ENCODE peak calls at places on chromosomes 5 and 9, in seven cellular contexts. K is adrenal gland, Z is heart right ventricle, P is cardiac muscle cell, O is HCT116, Q is H9, R is tibial artery. V is an unnamed sample.

GRCh38 chr9:91428927-91429351 is 5.3 kb upstream of the NFIL3 start:
- DNase-seq in P (peak; percentile 92), Z (no peak), R (no peak), O (no peak), K (no peak), Q (no peak), V (no peak)

GRCh38 chr9:89274838-89275237 is 36.2 kb upstream of the CKS2 start:
- DNase-seq in Z (no peak), Q (no peak), O (no peak), R (no peak), K (no peak), P (peak; percentile 89), V (no peak)

GRCh38 chr9:15142903-15143534 is 164.0 kb downstream of the TTC39B start:
- DNase-seq in P (peak; percentile 73), Z (no peak), K (no peak), Q (peak; percentile 43), O (peak; percentile 65), R (no peak), V (no peak)

GRCh38 chr5:54360089-54360488 is 49.7 kb upstream of the ARL15 start:
- DNase-seq in P (peak; percentile 73), Q (peak; percentile 29), R (no peak), Z (no peak), K (no peak), O (no peak), V (peak; percentile 40)

GRCh38 chr9:82604947-82605656 is 457.8 kb downstream of the RASEF start:
- DNase-seq in K (no peak), O (no peak), P (peak; percentile 32), R (no peak), Q (no peak), Z (peak; percentile 42), V (no peak)

GRCh38 chr9:131273146-131273545 is 3.2 kb downstream of the FAM78A start:
- DNase-seq in K (no peak), O (no peak), R (no peak), P (no peak), Z (peak; percentile 85), Q (peak; percentile 34), V (no peak)

GRCh38 chr5:130061746-130062145 is 157.5 kb downstream of the CHSY3 start:
- DNase-seq in P (no peak), Q (no peak), K (no peak), R (no peak), O (no peak), Z (no peak), V (no peak)

GRCh38 chr5:15377573-15378340 is 122.2 kb upstream of the FBXL7 start:
- DNase-seq in R (no peak), O (no peak), K (no peak), Q (no peak), P (no peak), Z (no peak), V (no peak)

GRCh38 chr5:123549256-123549904 is 37.4 kb downstream of the CSNK1G3 start:
- DNase-seq in O (no peak), P (no peak), K (no peak), Z (no peak), R (no peak), Q (no peak), V (no peak)

GRCh38 chr5:154773314-154773713 is 18.1 kb downstream of the LARP1 start:
- DNase-seq in R (no peak), K (no peak), Q (no peak), Z (no peak), P (no peak), O (no peak), V (no peak)

GRCh38 chr5:74056789-74057164 is 430.8 kb downstream of the ARHGEF28 start:
- DNase-seq in K (no peak), Z (no peak), R (no peak), O (no peak), Q (no peak), P (peak; percentile 55), V (no peak)

GRCh38 chr5:150409638-150410523 is 2.8 kb downstream of the CD74 start:
- DNase-seq in Q (peak; percentile 94), K (peak; percentile 86), Z (peak; percentile 90), P (peak; percentile 92), R (peak; percentile 90), O (peak; percentile 81), V (peak; percentile 86)

GRCh38 chr5:131628990-131629389 is 6.0 kb downstream of the RAPGEF6 start:
- DNase-seq in K (no peak), R (no peak), O (no peak), Q (no peak), Z (no peak), P (no peak), V (peak; percentile 68)

GRCh38 chr5:59445741-59446140 is 447.8 kb downstream of the PDE4D start:
- DNase-seq in P (no peak), O (no peak), K (no peak), R (no peak), Z (no peak), Q (no peak), V (no peak)

GRCh38 chr9:105479846-105480245 is 32.0 kb downstream of the FSD1L start:
- DNase-seq in R (no peak), P (no peak), K (no peak), Q (no peak), Z (no peak), O (no peak), V (no peak)

GRCh38 chr5:33526755-33527154 is 86.0 kb downstream of the TARS1 start:
- DNase-seq in P (no peak), K (no peak), O (no peak), R (no peak), Z (no peak), Q (no peak), V (no peak)

DNA sequence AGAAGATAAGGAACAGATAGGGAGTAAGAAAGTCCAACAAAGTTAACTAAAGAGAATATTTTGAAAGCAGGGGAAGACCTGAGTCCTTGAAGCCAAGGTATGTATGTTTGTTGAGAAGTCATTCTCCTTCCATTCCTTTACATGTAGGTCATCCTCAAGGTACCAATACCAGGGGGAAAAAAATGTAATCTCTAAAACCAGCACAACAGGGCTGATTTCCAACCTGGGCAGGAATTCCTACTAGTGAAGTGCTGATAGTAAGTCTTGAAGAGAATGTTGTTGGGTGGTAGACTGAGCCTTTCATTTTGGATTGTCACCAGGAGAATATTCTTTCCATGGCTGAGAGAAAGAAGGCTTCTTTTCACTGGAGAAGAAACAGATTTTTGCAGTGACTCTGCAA is 117.1 kb upstream of the ZNF462 start:
- DNase-seq in O (no peak), Z (no peak), K (no peak), R (no peak), P (no peak), Q (no peak), V (no peak)
- H3K27ac ChIP-seq in O (no peak overlapping the region), Z (no peak overlapping the region), K (no peak overlapping the region), R (no peak overlapping the region), P (no peak overlapping the region), Q (no peak overlapping the region), V (no peak overlapping the region)

GRCh38 chr9:129995409-129996160 is 47.4 kb downstream of the FNBP1 start:
- DNase-seq in K (no peak), P (peak; percentile 38), Z (no peak), Q (no peak), R (no peak), O (no peak), V (no peak)
- H3K27ac ChIP-seq in K (peak overlapping the region; percentile 75), P (no peak overlapping the region), Z (peak overlapping the region; percentile 1), Q (no peak overlapping the region), R (peak overlapping the region; percentile 73), O (no peak overlapping the region), V (no peak overlapping the region)

GRCh38 chr5:76675364-76675763 is 40.6 kb upstream of the F2R start:
- DNase-seq in Q (no peak), K (no peak), P (no peak), R (no peak), O (no peak), Z (no peak), V (no peak)

GRCh38 chr5:76673125-76673524 is 42.8 kb upstream of the F2R start:
- DNase-seq in P (no peak), Z (no peak), Q (no peak), O (no peak), R (no peak), K (no peak), V (no peak)

GRCh38 chr5:76672242-76672641 is 43.7 kb upstream of the F2R start:
- DNase-seq in R (no peak), O (no peak), P (no peak), K (no peak), Q (no peak), Z (no peak), V (no peak)

GRCh38 chr5:76678056-76678455 is 37.9 kb upstream of the F2R start:
- DNase-seq in K (no peak), R (no peak), P (no peak), Q (no peak), O (no peak), Z (no peak), V (no peak)

DNA sequence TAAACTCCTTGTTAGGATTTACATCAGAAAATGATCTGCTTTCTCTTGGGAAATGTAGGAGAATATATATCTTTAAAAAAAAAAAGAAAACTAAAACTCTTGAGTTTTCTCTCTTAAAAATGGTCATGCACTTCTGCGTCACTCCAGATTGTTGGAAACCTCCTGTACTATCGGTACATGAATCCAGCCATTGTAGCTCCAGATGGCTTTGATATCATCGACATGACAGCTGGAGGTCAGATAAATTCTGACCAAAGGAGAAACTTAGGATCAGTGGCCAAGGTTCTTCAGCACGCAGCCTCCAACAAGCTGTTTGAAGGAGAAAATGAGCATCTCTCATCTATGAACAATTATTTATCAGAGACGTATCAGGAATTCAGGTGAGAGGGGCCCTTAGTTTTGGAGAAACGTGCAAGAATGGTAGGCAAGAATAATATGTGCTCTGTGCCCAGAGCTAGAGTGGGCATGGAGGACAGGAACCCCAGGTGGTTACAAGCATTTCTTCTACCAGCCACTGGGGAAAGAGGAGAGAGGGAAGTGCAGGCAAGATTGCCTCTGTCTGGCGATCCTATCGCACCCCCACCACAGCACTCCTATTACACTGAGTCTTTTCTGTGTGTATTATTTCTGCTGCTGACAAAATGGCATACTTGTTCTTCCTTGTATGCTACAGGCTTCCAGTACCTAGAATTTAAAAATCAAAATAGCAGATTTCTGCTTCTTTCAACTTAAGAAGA is 41.4 kb upstream of the F2R start:
- DNase-seq in R (no peak), K (no peak), Q (no peak), O (no peak), Z (peak; percentile 20), P (no peak), V (no peak)
- H3K27ac ChIP-seq in R (no peak overlapping the region), K (no peak overlapping the region), Q (no peak overlapping the region), O (no peak overlapping the region), Z (no peak overlapping the region), P (no peak overlapping the region), V (no peak overlapping the region)

GRCh38 chr5:56305551-56305950 is 72.4 kb upstream of the ANKRD55 start:
- DNase-seq in Z (no peak), P (no peak), Q (no peak), K (no peak), O (no peak), R (no peak), V (no peak)
- H3K27ac ChIP-seq in Z (no peak overlapping the region), P (no peak overlapping the region), Q (no peak overlapping the region), K (no peak overlapping the region), O (no peak overlapping the region), R (no peak overlapping the region), V (no peak overlapping the region)

GRCh38 chr9:94900222-94901018 is 173.9 kb downstream of the AOPEP start:
- DNase-seq in P (peak; percentile 97), R (no peak), Q (peak; percentile 8), K (peak; percentile 50), O (no peak), Z (peak; percentile 39), V (peak; percentile 47)
- H3K27ac ChIP-seq in P (peak overlapping the region; percentile 41), R (peak overlapping the region; percentile 88), Q (no peak overlapping the region), K (peak overlapping the region; percentile 89), O (no peak overlapping the region), Z (peak overlapping the region; percentile 62), V (peak overlapping the region; percentile 20)